ENCODE peak calls at places on chromosomes 12 and 14, in four cellular contexts. J is HT-29; G is naive thymus-derived CD8-positive, alpha-beta T cell; B is GM04503. W is an unnamed sample.

GRCh38 chr12:6292606-6293005 is 17.9 kb upstream of the PLEKHG6 start:
- DNase-seq in B (peak), G (no peak), J (peak), W (no peak)

GRCh38 chr14:73757381-73757780 is 43.2 kb upstream of the PNMA1 start:
- DNase-seq in G (no peak), B (no peak), J (no peak), W (no peak)

GRCh38 chr14:105087308-105087962 is 22.2 kb upstream of the GPR132 start:
- DNase-seq in B (no peak), G (no peak), J (peak), W (peak)

GRCh38 chr14:37721976-37722659 is 126.7 kb downstream of the TTC6 start:
- DNase-seq in G (no peak), B (no peak), J (no peak), W (no peak)

GRCh38 chr14:58788655-58789054 is 150.9 kb downstream of the DACT1 start:
- DNase-seq in B (no peak), G (no peak), J (no peak), W (no peak)

GRCh38 chr14:105891631-105892452 is 365.5 kb downstream of the TMEM121 start:
- DNase-seq in J (no peak), G (no peak), B (no peak), W (peak)

GRCh38 chr12:76922821-76923315 is 44.0 kb upstream of the CSRP2 start:
- DNase-seq in B (no peak), G (no peak), J (no peak), W (no peak)

GRCh38 chr12:7995266-7995963 is 37.1 kb upstream of the FOXJ2 start:
- DNase-seq in B (peak), J (peak), G (peak), W (peak)

GRCh38 chr14:58541623-58542022 is 96.1 kb upstream of the DACT1 start:
- DNase-seq in B (no peak), G (no peak), J (no peak), W (no peak)

GRCh38 chr14:50237448-50237847 is 6.1 kb upstream of the SOS2 start:
- DNase-seq in B (no peak), J (no peak), G (no peak), W (no peak)

GRCh38 chr14:91835920-91836843 is 31.2 kb downstream of the TC2N start:
- DNase-seq in J (peak), G (peak), B (no peak), W (peak)

GRCh38 chr12:26704684-26705475 is 128.1 kb downstream of the ITPR2 start:
- DNase-seq in G (no peak), B (no peak), J (no peak), W (no peak)

GRCh38 chr14:34043627-34044372 is 92.9 kb upstream of the EGLN3 start:
- DNase-seq in G (peak), J (peak), B (no peak), W (no peak)

GRCh38 chr12:19277707-19278106 is 148.2 kb downstream of the PLEKHA5 start:
- DNase-seq in J (no peak), B (no peak), G (no peak), W (no peak)

GRCh38 chr14:29851397-29851796 is 76.2 kb downstream of the PRKD1 start:
- DNase-seq in B (peak), G (no peak), J (no peak), W (no peak)

GRCh38 chr14:75880512-75880911 is 101.3 kb downstream of the TGFB3 start:
- DNase-seq in J (no peak), B (no peak), G (no peak), W (no peak)

GRCh38 chr14:36519431-36520321 is at the start of gene NKX2-1:
- DNase-seq in J (no peak), G (no peak), B (no peak), W (no peak)

GRCh38 chr12:58443273-58443980 is 476.9 kb downstream of the LRIG3 start:
- DNase-seq in G (no peak), J (peak), B (no peak), W (no peak)

GRCh38 chr14:76322594-76323220 is 53.2 kb upstream of the ESRRB start:
- DNase-seq in G (no peak), J (no peak), B (no peak), W (no peak)

GRCh38 chr14:67547224-67547780 is 14.2 kb downstream of the PLEKHH1 start:
- DNase-seq in J (no peak), G (no peak), B (no peak), W (no peak)

GRCh38 chr12:16096273-16096849 is 181.1 kb downstream of the SLC15A5 start:
- DNase-seq in G (no peak), B (no peak), J (no peak), W (no peak)

GRCh38 chr14:92280554-92281262 is 42.3 kb upstream of the SLC24A4 start:
- DNase-seq in J (no peak), G (no peak), B (no peak), W (no peak)

GRCh38 chr12:116142936-116143882 is 134.3 kb downstream of the MED13L start:
- DNase-seq in G (no peak), J (no peak), B (no peak), W (no peak)

GRCh38 chr14:99327050-99327449 is 55.1 kb upstream of the BCL11B start:
- DNase-seq in G (no peak), B (no peak), J (no peak), W (no peak)

GRCh38 chr14:96616168-96616681 is 114.0 kb downstream of the PAPOLA start:
- DNase-seq in G (no peak), B (no peak), J (no peak), W (no peak)

GRCh38 chr14:23831591-23831990 is 122.0 kb upstream of the DHRS4 start:
- DNase-seq in G (no peak), J (no peak), B (no peak), W (no peak)

GRCh38 chr12:95851609-95852008 is 7.1 kb upstream of the SNRPF start:
- DNase-seq in J (no peak), G (no peak), B (no peak), W (no peak)

GRCh38 chr12:57160741-57161140 is 13.3 kb upstream of the LRP1-AS start:
- DNase-seq in G (no peak), J (no peak), B (no peak), W (no peak)

GRCh38 chr12:65384240-65384639 is 105.8 kb downstream of the MSRB3 start:
- DNase-seq in B (no peak), J (no peak), G (no peak), W (no peak)

GRCh38 chr12:663293-663871 is at the start of gene NINJ2:
- DNase-seq in G (no peak), J (no peak), B (no peak), W (no peak)

GRCh38 chr14:69685716-69686115 is 74.3 kb downstream of the SUSD6 start:
- DNase-seq in B (no peak), G (no peak), J (no peak), W (peak)

GRCh38 chr12:1591029-1591428 is 3.4 kb downstream of the FBXL14 start:
- DNase-seq in J (no peak), G (peak), B (no peak), W (no peak)

W was measured in heart right ventricle.